ENCODE peak calls at places on chromosomes 16 and 17, in seven cellular contexts. B is CD4-positive, alpha-beta T cell; N is Panc1; P is tibial nerve; F is heart right ventricle; A is body of pancreas; W is mammary epithelial cell. T is an unnamed sample. For H3K27me3, the result is how much of the 10 kb centered on the place peaks cover.

GRCh38 chr17:36602030-36602737 is 801 bp downstream of the MRM1 start:
- DNase-seq in B (no peak), N (no peak), P (no peak), F (no peak), A (peak), W (peak), T (no peak)

GRCh38 chr17:19019041-19019941 is 14.7 kb upstream of the FAM83G start:
- DNase-seq in B (peak), N (no peak), P (no peak), F (no peak), A (no peak), W (no peak), T (peak)

GRCh38 chr16:85316321-85316919 is 204.1 kb upstream of the CIBAR2 start:
- DNase-seq in B (no peak), N (no peak), P (no peak), F (peak), A (peak), W (peak), T (peak)

GRCh38 chr17:78745407-78746088 is 36.5 kb downstream of the CYTH1 start:
- DNase-seq in B (no peak), N (no peak), P (peak), F (peak), A (peak), W (no peak), T (peak)

GRCh38 chr16:30985401-30986128 is 558 bp downstream of the HSD3B7 start:
- DNase-seq in B (no peak), N (no peak), P (no peak), F (no peak), A (peak), W (peak), T (no peak)

GRCh38 chr17:52546990-52547389 is 388.5 kb upstream of the CA10 start:
- DNase-seq in B (no peak), N (no peak), P (peak), F (no peak), A (no peak), W (no peak), T (no peak)

GRCh38 chr17:17032131-17032692 is 10.0 kb upstream of the MPRIP start:
- DNase-seq in B (no peak), N (no peak), P (no peak), F (peak), A (peak), W (peak), T (peak)

GRCh38 chr17:83111516-83112282 is 32.3 kb downstream of the METRNL start:
- DNase-seq in B (no peak), N (no peak), P (no peak), F (no peak), A (no peak), W (no peak), T (no peak)

GRCh38 chr17:72116692-72117469 is 3.9 kb upstream of the SOX9 start:
- DNase-seq in B (no peak), N (no peak), P (no peak), F (no peak), A (peak), W (peak), T (no peak)

GRCh38 chr16:14309906-14310305 is 238.8 kb downstream of the MRTFB start:
- DNase-seq in B (no peak), N (no peak), P (no peak), F (no peak), A (no peak), W (peak), T (no peak)

GRCh38 chr16:13463619-13464018 is 456.3 kb upstream of the ERCC4 start:
- DNase-seq in B (no peak), N (no peak), P (no peak), F (no peak), A (no peak), W (no peak), T (no peak)

GRCh38 chr17:57809879-57810278 is 40.0 kb downstream of the MRPS23 start:
- DNase-seq in B (no peak), N (no peak), P (no peak), F (no peak), A (no peak), W (no peak), T (no peak)

GRCh38 chr16:11329080-11329491 is 16.2 kb upstream of the RMI2 start:
- DNase-seq in B (no peak), N (no peak), P (no peak), F (no peak), A (no peak), W (no peak), T (no peak)

GRCh38 chr17:57868007-57868774 is 18.3 kb upstream of the MRPS23 start:
- DNase-seq in B (no peak), N (no peak), P (peak), F (peak), A (peak), W (peak), T (no peak)

GRCh38 chr16:84663433-84664101 is 15.3 kb downstream of the KLHL36 start:
- DNase-seq in B (no peak), N (no peak), P (no peak), F (no peak), A (no peak), W (no peak), T (no peak)

GRCh38 chr17:67068999-67069398 is 24.6 kb downstream of the CACNG1 start:
- DNase-seq in B (no peak), N (no peak), P (no peak), F (no peak), A (no peak), W (no peak), T (no peak)

GRCh38 chr16:4611337-4612023 is 3.2 kb downstream of the UBALD1 start:
- DNase-seq in B (no peak), N (no peak), P (no peak), F (no peak), A (no peak), W (no peak), T (no peak)

GRCh38 chr16:56972403-56972802 is 10.7 kb downstream of the CETP start:
- DNase-seq in B (no peak), N (no peak), P (no peak), F (no peak), A (no peak), W (no peak), T (no peak)

GRCh38 chr17:76179496-76180467 is 38.7 kb upstream of the FOXJ1 start:
- DNase-seq in B (no peak), N (no peak), P (no peak), F (no peak), A (no peak), W (no peak), T (no peak)

GRCh38 chr17:79801156-79802038 is 4.5 kb upstream of the CBX8 start:
- DNase-seq in B (no peak), N (no peak), P (no peak), F (no peak), A (peak), W (peak), T (no peak)

GRCh38 chr16:87580855-87581261 is 21.4 kb upstream of the JPH3 start:
- DNase-seq in B (no peak), N (no peak), P (no peak), F (no peak), A (no peak), W (peak), T (no peak)

GRCh38 chr17:74779948-74780400 is 3.8 kb upstream of the NAT9 start:
- DNase-seq in B (peak), N (no peak), P (peak), F (peak), A (peak), W (no peak), T (no peak)

GRCh38 chr17:57114085-57114673 is 29.1 kb downstream of the AKAP1 start:
- DNase-seq in B (peak), N (peak), P (peak), F (peak), A (peak), W (no peak), T (no peak)

GRCh38 chr17:50487213-50488096 is 8.8 kb downstream of the RSAD1 start:
- DNase-seq in B (no peak), N (no peak), P (no peak), F (no peak), A (no peak), W (peak), T (no peak)

GRCh38 chr16:11907160-11907970 is 8.4 kb downstream of the GSPT1 start:
- DNase-seq in B (no peak), N (no peak), P (no peak), F (no peak), A (no peak), W (no peak), T (no peak)

GRCh38 chr16:14325921-14326401 is 254.8 kb downstream of the MRTFB start:
- DNase-seq in B (no peak), N (no peak), P (no peak), F (peak), A (peak), W (no peak), T (no peak)

GRCh38 chr17:21042434-21043295 is at the start of gene USP22:
- DNase-seq in B (no peak), N (no peak), P (no peak), F (no peak), A (peak), W (no peak), T (no peak)

GRCh38 chr16:88807142-88807625 is 3.6 kb downstream of the CDT1 start:
- DNase-seq in B (peak), N (no peak), P (no peak), F (no peak), A (no peak), W (no peak), T (no peak)

GRCh38 chr17:81558941-81559806 is 7.0 kb upstream of the FAAP100 start:
- DNase-seq in B (no peak), N (no peak), P (no peak), F (no peak), A (no peak), W (no peak), T (no peak)

GRCh38 chr17:81557276-81558114 is 5.3 kb upstream of the FAAP100 start:
- DNase-seq in B (no peak), N (no peak), P (no peak), F (no peak), A (no peak), W (no peak), T (no peak)

GRCh38 chr17:81556175-81556691 is 4.1 kb upstream of the FAAP100 start:
- DNase-seq in B (no peak), N (no peak), P (no peak), F (no peak), A (no peak), W (no peak), T (no peak)

GRCh38 chr17:81558115-81558468 is 5.9 kb upstream of the FAAP100 start:
- DNase-seq in B (no peak), N (no peak), P (no peak), F (no peak), A (no peak), W (no peak), T (no peak)

GRCh38 chr17:81556863-81557262 is 4.7 kb upstream of the FAAP100 start:
- DNase-seq in B (no peak), N (no peak), P (no peak), F (no peak), A (no peak), W (no peak), T (no peak)
- H3K27ac ChIP-seq in B (no peak), N (peak), P (no peak), F (no peak), A (no peak), W (no peak), T (no peak)

GRCh38 chr16:69844441-69844840 is 82.3 kb downstream of the WWP2 start:
- DNase-seq in B (no peak), N (no peak), P (no peak), F (no peak), A (no peak), W (no peak), T (no peak)
- H3K27me3 ChIP-seq in B (under half), N (under half), P (under half), F (under half), A (under half), W (under half), T (under half)

DNA sequence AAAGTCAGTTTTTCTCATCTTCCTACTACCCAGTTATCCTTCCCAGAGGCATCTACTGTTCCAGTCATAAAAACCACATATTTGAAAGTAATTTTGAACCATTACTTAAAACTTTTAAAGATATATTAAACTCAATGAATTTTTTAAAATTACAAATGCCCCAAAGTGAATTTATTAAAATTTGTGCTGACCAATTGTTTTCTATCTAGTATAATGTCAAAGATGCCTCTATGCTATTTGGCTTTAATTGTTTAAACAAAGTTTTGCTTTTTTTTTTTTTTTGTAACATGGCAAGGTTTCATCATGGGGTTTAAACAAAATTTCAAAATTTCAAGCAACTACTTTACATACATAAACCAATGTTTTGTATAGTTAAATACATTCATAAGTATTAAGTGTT is 60.7 kb downstream of the FBXL20 start:
- DNase-seq in B (no peak), N (no peak), P (no peak), F (no peak), A (no peak), W (no peak), T (no peak)
- TF ChIP-seq CTCF in B (no peak), N (no peak), P (no peak), F (no peak), A (no peak), W (no peak), T (no peak)

DNA sequence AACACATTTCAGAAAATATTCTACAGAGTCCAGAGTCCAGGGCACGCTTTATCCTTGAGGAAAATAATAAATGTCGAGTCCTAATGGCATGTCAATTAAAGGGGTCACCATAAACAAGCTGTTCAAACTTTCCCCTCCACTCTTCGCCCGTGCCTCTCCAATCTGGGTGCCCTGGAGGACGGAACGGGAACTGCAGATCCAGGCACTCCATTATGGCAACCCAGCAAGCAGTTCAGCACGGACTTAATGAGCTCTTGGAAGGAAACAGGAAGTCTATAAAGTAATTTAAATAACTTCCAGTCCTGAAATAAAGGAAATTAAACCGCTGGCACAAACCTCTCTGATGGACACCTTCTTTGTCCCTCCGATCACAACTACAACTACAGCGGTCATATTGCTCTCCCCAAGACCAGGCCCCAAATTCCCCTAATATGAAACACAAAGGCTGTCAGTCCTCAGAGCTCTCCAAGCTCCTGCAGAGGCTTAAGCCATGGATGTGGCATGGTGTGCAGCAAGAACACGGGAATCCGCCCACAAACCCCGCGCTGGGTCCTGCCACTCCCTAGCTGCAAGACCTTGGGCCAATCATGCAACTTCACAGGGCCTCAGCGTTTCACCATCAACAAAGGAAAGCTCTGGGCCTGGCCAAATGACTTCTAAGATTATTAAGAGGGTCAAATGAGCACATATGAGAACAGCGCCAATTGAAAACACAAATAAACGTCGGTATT is 52.6 kb downstream of the ZFHX3 start:
- DNase-seq in B (no peak), N (no peak), P (no peak), F (no peak), A (no peak), W (no peak), T (no peak)
- H3K27ac ChIP-seq in B (no peak), N (no peak), P (no peak), F (no peak), A (no peak), W (no peak), T (no peak)

DNA sequence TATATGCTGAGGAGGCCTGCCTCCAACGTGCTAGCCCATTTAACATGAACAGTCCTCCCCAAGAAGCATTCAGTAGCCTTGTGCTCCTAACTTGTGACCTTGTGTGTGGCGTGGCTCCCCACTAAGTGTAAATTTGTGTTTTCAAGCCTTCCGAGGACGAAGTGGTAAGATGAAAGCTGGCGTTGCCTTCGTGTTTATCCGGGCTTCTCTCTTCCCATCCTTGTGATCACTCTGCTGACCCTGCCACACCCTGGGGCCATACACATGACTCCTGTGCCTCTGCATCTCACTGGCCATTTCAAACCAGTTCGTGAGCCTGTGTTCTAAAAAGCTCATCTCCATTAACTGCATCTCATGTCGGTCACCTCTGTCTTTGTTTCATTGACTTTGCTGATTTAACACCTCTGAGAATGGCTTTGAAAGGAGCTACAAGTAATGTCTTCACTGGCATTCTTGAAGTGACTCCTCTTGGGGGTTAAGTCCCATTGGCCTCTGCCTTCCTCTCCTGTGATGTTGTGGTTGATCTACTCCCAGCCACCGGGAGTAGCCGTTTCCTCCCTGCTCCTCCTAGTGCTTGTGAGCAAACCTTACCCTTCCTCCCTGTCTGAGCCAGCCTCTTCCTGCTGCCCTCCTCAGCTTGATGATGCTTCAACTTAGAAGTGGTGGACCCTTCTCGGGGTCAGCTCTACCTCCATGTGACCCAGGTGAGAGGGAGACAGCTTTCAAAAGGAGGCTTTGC is 27.4 kb upstream of the NAGLU start:
- DNase-seq in B (no peak), N (no peak), P (no peak), F (no peak), A (no peak), W (no peak), T (no peak)
- H3K27me3 ChIP-seq in B (under half), N (under half), P (under half), F (under half), A (under half), W (under half), T (under half)

GRCh38 chr16:66318505-66318904 is 48.0 kb upstream of the CDH5 start:
- DNase-seq in B (no peak), N (no peak), P (no peak), F (no peak), A (no peak), W (no peak), T (no peak)

GRCh38 chr16:66311306-66311705 is 55.2 kb upstream of the CDH5 start:
- DNase-seq in B (no peak), N (no peak), P (no peak), F (no peak), A (no peak), W (no peak), T (no peak)

GRCh38 chr16:66309409-66309808 is 57.1 kb upstream of the CDH5 start:
- DNase-seq in B (no peak), N (no peak), P (no peak), F (no peak), A (no peak), W (no peak), T (no peak)

GRCh38 chr16:66320774-66321173 is 45.7 kb upstream of the CDH5 start:
- DNase-seq in B (no peak), N (no peak), P (no peak), F (no peak), A (no peak), W (no peak), T (no peak)

DNA sequence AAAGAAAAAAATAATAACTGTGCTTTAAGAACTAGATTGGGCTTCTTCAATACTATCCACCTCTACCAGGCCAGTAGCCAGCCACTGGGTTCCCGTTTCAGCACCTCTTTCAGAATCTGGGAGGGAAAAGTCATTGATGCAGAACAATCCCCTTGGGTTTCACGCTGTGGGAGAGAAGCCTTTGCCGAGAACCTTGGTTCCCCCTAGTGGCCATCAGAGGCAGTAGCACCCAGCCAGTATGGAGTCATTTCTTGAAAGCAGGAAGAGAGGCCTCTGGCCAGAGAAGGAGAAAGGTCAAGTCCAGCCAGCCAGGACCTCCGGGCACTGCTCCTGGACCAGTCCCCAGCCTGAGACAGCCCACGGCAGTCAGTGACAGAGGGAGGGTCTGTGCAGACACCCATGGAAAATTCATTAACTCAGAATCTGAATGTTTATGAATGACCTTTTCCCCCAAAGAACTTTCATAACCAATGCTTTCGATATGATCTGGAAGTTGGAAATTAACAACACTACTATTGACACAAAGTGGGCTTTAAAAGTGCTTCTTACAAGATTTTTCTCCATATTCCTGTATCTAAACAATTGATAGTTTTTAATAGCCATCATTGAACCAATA is 51.2 kb upstream of the CDH5 start:
- DNase-seq in B (peak), N (peak), P (peak), F (peak), A (peak), W (peak), T (peak)
- TF ChIP-seq CTCF in B (peak), N (peak), P (peak), F (peak), A (peak), W (peak), T (peak)

DNA sequence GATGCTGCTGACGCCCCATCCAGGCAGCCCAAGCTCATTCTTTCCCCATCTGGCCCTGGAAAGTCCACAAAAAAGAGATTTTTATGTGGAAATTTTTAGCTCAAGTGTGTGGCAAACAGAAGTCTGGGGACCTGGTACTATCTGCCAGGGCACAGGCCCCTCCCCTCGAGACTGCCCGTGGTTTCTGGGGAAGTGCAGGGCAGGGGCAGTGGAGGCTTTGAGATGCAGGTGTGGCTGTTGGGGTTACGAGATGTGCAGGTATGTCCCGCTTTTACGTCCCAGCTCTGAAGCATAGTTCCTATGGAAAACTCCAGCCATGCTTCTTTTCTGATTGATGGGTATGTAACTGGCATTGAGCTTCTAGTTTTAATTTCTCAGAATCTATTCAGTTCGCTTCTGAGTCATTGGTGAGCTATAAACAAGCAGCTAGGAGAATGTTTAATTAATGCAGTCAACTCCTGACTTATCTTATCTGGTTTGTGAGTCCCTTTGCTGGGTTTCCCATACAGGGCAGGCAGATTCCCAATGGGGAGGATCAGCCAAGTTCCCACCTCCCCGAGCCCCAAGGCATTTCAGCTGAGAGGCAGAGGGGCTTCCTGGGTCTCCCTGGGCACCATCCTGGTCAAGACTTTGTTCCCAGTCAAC is 16.2 kb downstream of the TBX4 start:
- DNase-seq in B (no peak), N (no peak), P (no peak), F (no peak), A (no peak), W (no peak), T (peak)
- H3K27ac ChIP-seq in B (no peak), N (no peak), P (no peak), F (no peak), A (no peak), W (no peak), T (no peak)